ENCODE peak calls at places on chromosomes 3 and 15, in nine cellular contexts. One of them, this sample, is unnamed.

GRCh38 chr3:75342425-75342824 is 321.7 kb upstream of the FRG2C start:
- DNase-seq in uterus: no peak
- DNase-seq in endothelial cell: no peak
- DNase-seq in brain microvascular endothelial cell: no peak
- DNase-seq in psoas muscle: no peak
- DNase-seq in BJ: no peak
- DNase-seq in IMR-90: no peak
- DNase-seq in tibial nerve: no peak
- DNase-seq in GM12865: no peak
- DNase-seq in this sample: no peak

GRCh38 chr3:171614318-171614967 is 154.2 kb upstream of the TNIK start:
- DNase-seq in uterus: peak
- DNase-seq in endothelial cell: peak
- DNase-seq in brain microvascular endothelial cell: peak
- DNase-seq in psoas muscle: peak
- DNase-seq in BJ: no peak
- DNase-seq in IMR-90: peak
- DNase-seq in tibial nerve: no peak
- DNase-seq in GM12865: peak
- DNase-seq in this sample: no peak

GRCh38 chr3:150252462-150252861 is 155.6 kb upstream of the TSC22D2 start:
- DNase-seq in uterus: no peak
- DNase-seq in endothelial cell: no peak
- DNase-seq in brain microvascular endothelial cell: peak
- DNase-seq in psoas muscle: no peak
- DNase-seq in BJ: no peak
- DNase-seq in IMR-90: peak
- DNase-seq in tibial nerve: no peak
- DNase-seq in GM12865: no peak
- DNase-seq in this sample: no peak

GRCh38 chr3:11591401-11592266 is 52.1 kb downstream of the VGLL4 start:
- DNase-seq in uterus: peak
- DNase-seq in endothelial cell: no peak
- DNase-seq in brain microvascular endothelial cell: peak
- DNase-seq in psoas muscle: no peak
- DNase-seq in BJ: no peak
- DNase-seq in IMR-90: peak
- DNase-seq in tibial nerve: peak
- DNase-seq in GM12865: no peak
- DNase-seq in this sample: no peak

GRCh38 chr15:44782516-44782915 is 46.2 kb downstream of the TRIM69 start:
- DNase-seq in uterus: no peak
- DNase-seq in endothelial cell: no peak
- DNase-seq in brain microvascular endothelial cell: no peak
- DNase-seq in psoas muscle: no peak
- DNase-seq in BJ: no peak
- DNase-seq in IMR-90: no peak
- DNase-seq in tibial nerve: no peak
- DNase-seq in GM12865: no peak
- DNase-seq in this sample: no peak

GRCh38 chr15:64775551-64776401 is at the start of gene RBPMS2:
- DNase-seq in uterus: peak
- DNase-seq in endothelial cell: peak
- DNase-seq in brain microvascular endothelial cell: no peak
- DNase-seq in psoas muscle: peak
- DNase-seq in BJ: no peak
- DNase-seq in IMR-90: peak
- DNase-seq in tibial nerve: no peak
- DNase-seq in GM12865: no peak
- DNase-seq in this sample: no peak

GRCh38 chr3:61563614-61564404 is 2.4 kb downstream of the PTPRG start:
- DNase-seq in uterus: peak
- DNase-seq in endothelial cell: peak
- DNase-seq in brain microvascular endothelial cell: no peak
- DNase-seq in psoas muscle: no peak
- DNase-seq in BJ: no peak
- DNase-seq in IMR-90: no peak
- DNase-seq in tibial nerve: no peak
- DNase-seq in GM12865: no peak
- DNase-seq in this sample: no peak

GRCh38 chr3:32842531-32842931 is 24.7 kb downstream of the TRIM71 start:
- DNase-seq in uterus: no peak
- DNase-seq in endothelial cell: no peak
- DNase-seq in brain microvascular endothelial cell: no peak
- DNase-seq in psoas muscle: no peak
- DNase-seq in BJ: no peak
- DNase-seq in IMR-90: no peak
- DNase-seq in tibial nerve: no peak
- DNase-seq in GM12865: peak
- DNase-seq in this sample: no peak

GRCh38 chr3:47857151-47857550 is 54.2 kb downstream of the DHX30 start:
- DNase-seq in uterus: no peak
- DNase-seq in endothelial cell: no peak
- DNase-seq in brain microvascular endothelial cell: no peak
- DNase-seq in psoas muscle: no peak
- DNase-seq in BJ: no peak
- DNase-seq in IMR-90: no peak
- DNase-seq in tibial nerve: no peak
- DNase-seq in GM12865: no peak
- DNase-seq in this sample: no peak

GRCh38 chr3:35649405-35649804 is 10.1 kb downstream of the ARPP21 start:
- DNase-seq in uterus: no peak
- DNase-seq in endothelial cell: no peak
- DNase-seq in brain microvascular endothelial cell: no peak
- DNase-seq in psoas muscle: no peak
- DNase-seq in BJ: no peak
- DNase-seq in IMR-90: no peak
- DNase-seq in tibial nerve: no peak
- DNase-seq in GM12865: no peak
- DNase-seq in this sample: no peak

GRCh38 chr3:23762214-23763039 is 43.3 kb upstream of the UBE2E1 start:
- DNase-seq in uterus: no peak
- DNase-seq in endothelial cell: no peak
- DNase-seq in brain microvascular endothelial cell: no peak
- DNase-seq in psoas muscle: no peak
- DNase-seq in BJ: no peak
- DNase-seq in IMR-90: no peak
- DNase-seq in tibial nerve: no peak
- DNase-seq in GM12865: peak
- DNase-seq in this sample: no peak

GRCh38 chr3:23758253-23758838 is 47.4 kb upstream of the UBE2E1 start:
- DNase-seq in uterus: no peak
- DNase-seq in endothelial cell: no peak
- DNase-seq in brain microvascular endothelial cell: no peak
- DNase-seq in psoas muscle: no peak
- DNase-seq in BJ: no peak
- DNase-seq in IMR-90: peak
- DNase-seq in tibial nerve: no peak
- DNase-seq in GM12865: no peak
- DNase-seq in this sample: no peak

GRCh38 chr3:23761440-23761896 is 44.3 kb upstream of the UBE2E1 start:
- DNase-seq in uterus: no peak
- DNase-seq in endothelial cell: peak
- DNase-seq in brain microvascular endothelial cell: peak
- DNase-seq in psoas muscle: no peak
- DNase-seq in BJ: no peak
- DNase-seq in IMR-90: peak
- DNase-seq in tibial nerve: no peak
- DNase-seq in GM12865: peak
- DNase-seq in this sample: no peak

GRCh38 chr3:23760871-23761373 is 44.8 kb upstream of the UBE2E1 start:
- DNase-seq in uterus: no peak
- DNase-seq in endothelial cell: no peak
- DNase-seq in brain microvascular endothelial cell: no peak
- DNase-seq in psoas muscle: no peak
- DNase-seq in BJ: no peak
- DNase-seq in IMR-90: no peak
- DNase-seq in tibial nerve: no peak
- DNase-seq in GM12865: peak
- DNase-seq in this sample: no peak

DNA sequence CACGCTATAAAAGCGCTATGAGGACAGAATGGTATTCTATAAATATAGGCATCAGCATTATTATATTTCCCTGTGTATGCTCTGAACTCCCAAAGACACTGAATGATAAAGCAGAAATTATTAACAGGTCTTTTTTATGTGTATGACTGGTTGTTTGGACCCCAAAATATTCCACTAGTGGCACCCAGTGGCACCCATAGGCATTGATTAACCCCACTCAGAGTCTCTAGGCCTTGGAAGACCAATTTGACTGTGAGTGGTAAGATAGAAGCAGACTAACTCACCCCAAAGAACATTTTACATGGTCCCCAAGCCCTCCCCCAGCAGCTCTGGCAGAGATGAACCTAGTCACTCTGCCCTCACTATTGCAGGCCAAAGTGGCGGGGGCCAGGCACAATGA is 45.4 kb upstream of the UBE2E1 start:
- DNase-seq in uterus: no peak
- DNase-seq in endothelial cell: no peak
- DNase-seq in brain microvascular endothelial cell: no peak
- DNase-seq in psoas muscle: no peak
- DNase-seq in BJ: no peak
- DNase-seq in IMR-90: no peak
- DNase-seq in tibial nerve: no peak
- DNase-seq in GM12865: peak
- DNase-seq in this sample: no peak
- TF ChIP-seq CTCF in uterus: no peak
- TF ChIP-seq CTCF in endothelial cell: no peak
- TF ChIP-seq CTCF in brain microvascular endothelial cell: no peak
- TF ChIP-seq CTCF in psoas muscle: no peak
- TF ChIP-seq CTCF in BJ: no peak
- TF ChIP-seq CTCF in IMR-90: no peak
- TF ChIP-seq CTCF in tibial nerve: no peak
- TF ChIP-seq CTCF in GM12865: peak
- TF ChIP-seq CTCF in this sample: no peak

DNA sequence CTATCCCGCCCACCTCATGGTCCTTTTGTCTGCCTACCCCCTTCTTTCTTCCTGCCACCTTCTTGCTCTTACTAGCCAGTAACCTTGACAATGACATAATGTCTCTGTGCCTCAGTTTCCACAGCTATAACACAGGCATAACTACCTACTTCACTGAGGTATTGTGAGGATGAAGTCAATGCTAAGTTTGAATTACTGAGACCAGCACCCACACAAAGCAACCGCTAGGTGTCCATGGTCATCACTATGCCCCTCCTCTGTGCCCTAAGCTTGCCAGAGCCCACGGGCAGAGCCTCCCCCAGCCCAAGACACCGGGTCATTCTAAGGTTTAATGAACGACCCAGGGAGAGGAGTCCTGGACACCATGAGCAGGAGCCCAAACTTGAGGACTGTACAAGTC is 101.6 kb downstream of the OXNAD1 start:
- DNase-seq in uterus: no peak
- DNase-seq in endothelial cell: no peak
- DNase-seq in brain microvascular endothelial cell: no peak
- DNase-seq in psoas muscle: no peak
- DNase-seq in BJ: no peak
- DNase-seq in IMR-90: no peak
- DNase-seq in tibial nerve: no peak
- DNase-seq in GM12865: no peak
- DNase-seq in this sample: no peak
- TF ChIP-seq CTCF in uterus: no peak
- TF ChIP-seq CTCF in endothelial cell: no peak
- TF ChIP-seq CTCF in brain microvascular endothelial cell: peak
- TF ChIP-seq CTCF in psoas muscle: no peak
- TF ChIP-seq CTCF in BJ: no peak
- TF ChIP-seq CTCF in IMR-90: no peak
- TF ChIP-seq CTCF in tibial nerve: no peak
- TF ChIP-seq CTCF in GM12865: no peak
- TF ChIP-seq CTCF in this sample: no peak

GRCh38 chr3:188349276-188349962 is 195.5 kb downstream of the LPP start:
- DNase-seq in uterus: no peak
- DNase-seq in endothelial cell: no peak
- DNase-seq in brain microvascular endothelial cell: no peak
- DNase-seq in psoas muscle: no peak
- DNase-seq in BJ: no peak
- DNase-seq in IMR-90: no peak
- DNase-seq in tibial nerve: no peak
- DNase-seq in GM12865: peak
- DNase-seq in this sample: no peak
- TF ChIP-seq CTCF in uterus: no peak
- TF ChIP-seq CTCF in endothelial cell: no peak
- TF ChIP-seq CTCF in brain microvascular endothelial cell: peak
- TF ChIP-seq CTCF in psoas muscle: no peak
- TF ChIP-seq CTCF in BJ: no peak
- TF ChIP-seq CTCF in IMR-90: no peak
- TF ChIP-seq CTCF in tibial nerve: no peak
- TF ChIP-seq CTCF in GM12865: no peak
- TF ChIP-seq CTCF in this sample: no peak

GRCh38 chr15:29003446-29004233 is 117.9 kb downstream of the APBA2 start:
- DNase-seq in uterus: no peak
- DNase-seq in endothelial cell: no peak
- DNase-seq in brain microvascular endothelial cell: no peak
- DNase-seq in psoas muscle: no peak
- DNase-seq in BJ: no peak
- DNase-seq in IMR-90: peak
- DNase-seq in tibial nerve: no peak
- DNase-seq in GM12865: no peak
- DNase-seq in this sample: no peak
- TF ChIP-seq CTCF in uterus: no peak
- TF ChIP-seq CTCF in endothelial cell: no peak
- TF ChIP-seq CTCF in brain microvascular endothelial cell: no peak
- TF ChIP-seq CTCF in psoas muscle: no peak
- TF ChIP-seq CTCF in BJ: no peak
- TF ChIP-seq CTCF in IMR-90: no peak
- TF ChIP-seq CTCF in tibial nerve: no peak
- TF ChIP-seq CTCF in GM12865: no peak
- TF ChIP-seq CTCF in this sample: no peak

GRCh38 chr15:79357566-79357965 is 46.7 kb downstream of the TMED3 start:
- DNase-seq in uterus: no peak
- DNase-seq in endothelial cell: no peak
- DNase-seq in brain microvascular endothelial cell: no peak
- DNase-seq in psoas muscle: no peak
- DNase-seq in BJ: no peak
- DNase-seq in IMR-90: no peak
- DNase-seq in tibial nerve: no peak
- DNase-seq in GM12865: no peak
- DNase-seq in this sample: no peak
- TF ChIP-seq CTCF in uterus: no peak
- TF ChIP-seq CTCF in endothelial cell: no peak
- TF ChIP-seq CTCF in brain microvascular endothelial cell: no peak
- TF ChIP-seq CTCF in psoas muscle: no peak
- TF ChIP-seq CTCF in BJ: no peak
- TF ChIP-seq CTCF in IMR-90: no peak
- TF ChIP-seq CTCF in tibial nerve: no peak
- TF ChIP-seq CTCF in GM12865: no peak
- TF ChIP-seq CTCF in this sample: no peak

This sample was measured in AG09309.